ENCODE peak calls at places on chromosome 10, in eight cellular contexts. H, S, W, Y, D, R, J and V are unnamed samples.
A peak's percentile ranks its signal among the peaks of the same experiment; 100 is the strongest.

GRCh38 chr10:43046288-43046991 is 30.4 kb upstream of the RET start:
- DNase-seq in H (peak; percentile 4), S (no peak), W (no peak), Y (peak; percentile 9), D (no peak), R (no peak), J (no peak), V (no peak)

GRCh38 chr10:71065659-71066058 is 146.7 kb upstream of the UNC5B start:
- DNase-seq in H (no peak), S (no peak), W (no peak), Y (no peak), D (no peak), R (no peak), J (no peak), V (no peak)

GRCh38 chr10:4279649-4280048 is 494.6 kb upstream of the KLF6 start:
- DNase-seq in H (no peak), S (peak; percentile 38), W (no peak), Y (no peak), D (no peak), R (no peak), J (no peak), V (no peak)

GRCh38 chr10:112289373-112290053 is 6.3 kb downstream of the TECTB start:
- DNase-seq in H (no peak), S (no peak), W (no peak), Y (no peak), D (no peak), R (no peak), J (no peak), V (no peak)

GRCh38 chr10:96743988-96744585 is 23.8 kb upstream of the PIK3AP1 start:
- DNase-seq in H (no peak), S (peak; percentile 9), W (no peak), Y (no peak), D (no peak), R (peak; percentile 10), J (no peak), V (no peak)

GRCh38 chr10:120262857-120263547 is 194.0 kb upstream of the PLPP4 start:
- DNase-seq in H (no peak), S (no peak), W (no peak), Y (no peak), D (peak; percentile 58), R (no peak), J (no peak), V (no peak)

GRCh38 chr10:103888113-103888841 is 29.7 kb downstream of the STN1 start:
- DNase-seq in H (peak; percentile 91), S (peak; percentile 94), W (peak; percentile 31), Y (peak; percentile 69), D (peak; percentile 79), R (peak; percentile 84), J (peak; percentile 73), V (peak; percentile 39)

GRCh38 chr10:18293536-18294510 is 153.6 kb downstream of the CACNB2 start:
- DNase-seq in H (no peak), S (no peak), W (no peak), Y (no peak), D (no peak), R (no peak), J (no peak), V (no peak)

GRCh38 chr10:126302195-126302594 is 86.1 kb downstream of the ADAM12 start:
- DNase-seq in H (no peak), S (no peak), W (no peak), Y (no peak), D (no peak), R (no peak), J (no peak), V (no peak)

GRCh38 chr10:12822374-12823170 is 178.9 kb downstream of the CCDC3 start:
- DNase-seq in H (no peak), S (no peak), W (no peak), Y (no peak), D (no peak), R (no peak), J (no peak), V (no peak)

GRCh38 chr10:86971146-86971991 is 3.1 kb downstream of the ADIRF start:
- DNase-seq in H (peak; percentile 94), S (peak; percentile 85), W (no peak), Y (peak; percentile 80), D (peak; percentile 89), R (peak; percentile 27), J (peak; percentile 72), V (peak; percentile 82)

GRCh38 chr10:3427846-3428442 is 255.4 kb upstream of the PITRM1 start:
- DNase-seq in H (no peak), S (no peak), W (no peak), Y (no peak), D (no peak), R (no peak), J (no peak), V (no peak)

GRCh38 chr10:42790835-42791234 is 8.2 kb downstream of the BMS1 start:
- DNase-seq in H (no peak), S (no peak), W (no peak), Y (no peak), D (no peak), R (peak; percentile 40), J (peak; percentile 3), V (no peak)

GRCh38 chr10:132942101-132942739 is at the start of gene CFAP46:
- DNase-seq in H (no peak), S (peak; percentile 28), W (no peak), Y (peak; percentile 66), D (no peak), R (peak; percentile 36), J (no peak), V (no peak)

GRCh38 chr10:45470098-45471012 is 96.3 kb downstream of the ALOX5 start:
- DNase-seq in H (peak; percentile 34), S (peak; percentile 48), W (peak; percentile 13), Y (peak; percentile 53), D (peak; percentile 34), R (peak; percentile 8), J (peak; percentile 44), V (no peak)

GRCh38 chr10:125035136-125035535 is 93.2 kb downstream of the ZRANB1 start:
- DNase-seq in H (no peak), S (peak; percentile 97), W (peak; percentile 87), Y (no peak), D (peak; percentile 83), R (peak; percentile 91), J (peak; percentile 83), V (peak; percentile 82)

GRCh38 chr10:110387983-110388681 is 83.4 kb upstream of the SMNDC1 start:
- DNase-seq in H (no peak), S (peak; percentile 33), W (peak; percentile 19), Y (no peak), D (no peak), R (no peak), J (no peak), V (peak; percentile 21)

GRCh38 chr10:11823122-11823988 is at the start of gene PROSER2:
- DNase-seq in H (peak; percentile 65), S (peak; percentile 40), W (no peak), Y (peak; percentile 74), D (peak; percentile 66), R (peak; percentile 20), J (no peak), V (no peak)

GRCh38 chr10:124228017-124228379 is 134.6 kb upstream of the CHST15 start:
- DNase-seq in H (no peak), S (no peak), W (no peak), Y (no peak), D (no peak), R (no peak), J (no peak), V (no peak)

GRCh38 chr10:93138113-93138870 is 64.6 kb downstream of the CYP26A1 start:
- DNase-seq in H (no peak), S (no peak), W (peak; percentile 14), Y (no peak), D (peak; percentile 89), R (no peak), J (no peak), V (no peak)

GRCh38 chr10:93139059-93139658 is 65.5 kb downstream of the CYP26A1 start:
- DNase-seq in H (no peak), S (no peak), W (no peak), Y (no peak), D (no peak), R (no peak), J (no peak), V (no peak)

GRCh38 chr10:93146336-93146735 is 72.6 kb downstream of the CYP26A1 start:
- DNase-seq in H (no peak), S (no peak), W (no peak), Y (no peak), D (no peak), R (no peak), J (no peak), V (no peak)

GRCh38 chr10:93143286-93143685 is 69.6 kb downstream of the CYP26A1 start:
- DNase-seq in H (no peak), S (no peak), W (no peak), Y (no peak), D (no peak), R (no peak), J (no peak), V (no peak)

GRCh38 chr10:93142534-93142933 is 68.8 kb downstream of the CYP26A1 start:
- DNase-seq in H (no peak), S (no peak), W (no peak), Y (no peak), D (no peak), R (no peak), J (no peak), V (no peak)
- TF ChIP-seq CTCF in H (no peak), S (no peak), W (no peak), Y (no peak), D (no peak), R (no peak), J (no peak), V (no peak)

GRCh38 chr10:75396861-75397570 is 4.5 kb downstream of the ZNF503 start:
- DNase-seq in H (peak; percentile 20), S (peak; percentile 22), W (no peak), Y (peak; percentile 42), D (no peak), R (no peak), J (no peak), V (no peak)
- H3K4me3 ChIP-seq in H (peak overlapping the region; percentile 38), S (peak overlapping the region; percentile 99), W (peak overlapping the region; percentile 31), Y (peak overlapping the region; percentile 65), D (peak overlapping the region; percentile 98), R (peak overlapping the region; percentile 96), J (peak overlapping the region; percentile 100), V (peak overlapping the region; percentile 43)

DNA sequence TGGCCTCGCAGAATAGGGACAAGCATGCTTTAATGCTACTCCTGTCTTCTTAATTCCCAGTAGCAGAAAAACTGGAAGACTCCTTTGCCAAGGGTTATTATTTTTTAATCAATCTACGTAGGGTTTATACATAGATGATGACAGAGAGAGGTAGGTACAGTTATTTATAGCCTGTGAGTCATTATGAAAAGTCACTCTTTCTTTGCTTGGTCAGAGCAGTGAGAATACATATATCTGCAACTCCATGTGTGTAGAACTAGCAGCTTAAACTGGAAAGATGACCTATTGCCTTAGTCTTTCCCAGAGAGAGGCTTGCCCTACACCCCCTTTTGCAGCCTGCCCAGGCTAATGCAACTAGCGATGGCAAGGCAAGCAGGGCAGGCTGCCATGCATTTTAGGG is 1050.6 kb downstream of the NRG3 start:
- DNase-seq in H (no peak), S (peak; percentile 29), W (no peak), Y (no peak), D (peak; percentile 47), R (no peak), J (no peak), V (no peak)
- TF ChIP-seq CTCF in H (no peak), S (no peak), W (no peak), Y (no peak), D (no peak), R (no peak), J (no peak), V (no peak)

DNA sequence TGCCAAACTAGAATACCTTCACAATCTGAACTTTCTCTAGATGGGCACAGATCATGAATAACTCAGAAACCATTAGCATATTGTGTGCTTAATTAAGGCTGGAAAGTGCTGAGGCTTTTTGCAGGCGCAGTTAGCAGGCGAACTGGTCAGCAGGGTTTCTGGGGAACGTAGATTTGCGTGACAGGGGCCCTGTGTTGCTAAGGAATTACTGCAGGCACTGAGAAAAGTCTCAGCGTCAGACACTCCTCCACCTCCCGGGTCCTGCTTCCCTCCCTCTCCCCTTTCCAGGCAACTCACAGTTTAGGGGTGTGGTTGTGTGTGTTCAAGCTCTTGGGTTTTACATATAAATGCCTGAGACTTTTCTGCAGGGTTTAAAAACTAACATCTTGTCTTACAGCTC is 2.2 kb downstream of the MAP3K8 start:
- DNase-seq in H (peak; percentile 45), S (peak; percentile 89), W (peak; percentile 81), Y (no peak), D (no peak), R (peak; percentile 68), J (no peak), V (no peak)
- H3K4me3 ChIP-seq in H (peak overlapping the region; percentile 94), S (peak overlapping the region; percentile 91), W (peak overlapping the region; percentile 88), Y (peak overlapping the region; percentile 85), D (no peak overlapping the region), R (no peak overlapping the region), J (peak overlapping the region; percentile 43), V (peak overlapping the region; percentile 0)